ENCODE peak calls at places on chromosomes 1 and 21, in five cellular contexts. D is right cardiac atrium, T is NCI-H1092, K is adipocyte, O is ACHN. C is an unnamed sample.

GRCh38 chr1:183374825-183375224 is 43.4 kb downstream of the NMNAT2 start:
- DNase-seq in D (no peak), T (no peak), K (no peak), O (no peak), C (no peak)

GRCh38 chr1:11501491-11501897 is 22.5 kb downstream of the DISP3 start:
- DNase-seq in D (peak), T (no peak), K (no peak), O (no peak), C (peak)

GRCh38 chr1:229117664-229118300 is 153.1 kb upstream of the RAB4A start:
- DNase-seq in D (peak), T (peak), K (no peak), O (no peak), C (no peak)

GRCh38 chr1:35808376-35809155 is 750 bp downstream of the AGO4 start:
- DNase-seq in D (peak), T (no peak), K (peak), O (peak), C (peak)

GRCh38 chr1:28208818-28209441 is 23.9 kb downstream of the DNAJC8 start:
- DNase-seq in D (peak), T (no peak), K (peak), O (peak), C (peak)

GRCh38 chr1:19390901-19391595 is 78.9 kb downstream of the SLC66A1 start:
- DNase-seq in D (peak), T (no peak), K (peak), O (peak), C (peak)

GRCh38 chr1:9292361-9293240 is at the start of gene SPSB1:
- DNase-seq in D (peak), T (peak), K (peak), O (peak), C (peak)

GRCh38 chr1:29706936-29707335 is 470.6 kb downstream of the PTPRU start:
- DNase-seq in D (peak), T (peak), K (peak), O (peak), C (peak)

GRCh38 chr21:45853703-45854342 is 127.7 kb upstream of the COL6A1 start:
- DNase-seq in D (no peak), T (peak), K (no peak), O (no peak), C (no peak)

C was measured in endothelial cell of umbilical vein.